ENCODE peak calls at places on chromosomes 4 and X, in ten cellular contexts. V is naive thymus-derived CD4-positive, alpha-beta T cell; P is substantia nigra; K is neural crest cell; W is B cell; Q is AG09319; F is activated T-cell treated with anti-CD3 and anti-CD28 coated beads for 48 hours; M is AG09309; O is fibroblast of the aortic adventitia; A is mesenchymal stem cell. N is an unnamed sample.

GRCh38 chr4:18394656-18395055 is 373.1 kb upstream of the LCORL start:
- DNase-seq in V (no peak), P (no peak), K (no peak), W (no peak), Q (no peak), F (no peak), M (no peak), O (no peak), A (no peak), N (peak)

GRCh38 chr4:87559090-87559837 is 30.1 kb upstream of the SPARCL1 start:
- DNase-seq in V (peak), P (no peak), K (no peak), W (no peak), Q (no peak), F (peak), M (no peak), O (no peak), A (no peak), N (no peak)

GRCh38 chrX:111083101-111083500 is 12.9 kb upstream of the PAK3 start:
- DNase-seq in V (no peak), P (no peak), K (no peak), W (no peak), Q (no peak), F (no peak), M (no peak), O (no peak), A (no peak), N (no peak)

GRCh38 chrX:109714340-109714958 is 18.6 kb downstream of the ACSL4 start:
- DNase-seq in V (no peak), P (no peak), K (no peak), W (no peak), Q (no peak), F (no peak), M (peak), O (peak), A (peak), N (peak)

GRCh38 chr4:2733844-2734574 is 22.1 kb downstream of the TNIP2 start:
- DNase-seq in V (no peak), P (no peak), K (no peak), W (no peak), Q (no peak), F (no peak), M (no peak), O (no peak), A (no peak), N (no peak)

GRCh38 chr4:158811704-158812103 is 42.9 kb downstream of the FNIP2 start:
- DNase-seq in V (peak), P (no peak), K (no peak), W (no peak), Q (no peak), F (no peak), M (no peak), O (no peak), A (no peak), N (no peak)

GRCh38 chrX:78548012-78548411 is 111.1 kb downstream of the RTL3 start:
- DNase-seq in V (no peak), P (no peak), K (no peak), W (no peak), Q (no peak), F (no peak), M (no peak), O (peak), A (no peak), N (no peak)

GRCh38 chrX:21745756-21746155 is 12.2 kb downstream of the SMPX start:
- DNase-seq in V (peak), P (no peak), K (peak), W (no peak), Q (no peak), F (peak), M (no peak), O (peak), A (peak), N (no peak)

GRCh38 chr4:139506774-139507173 is 49.2 kb downstream of the SETD7 start:
- DNase-seq in V (no peak), P (no peak), K (no peak), W (no peak), Q (no peak), F (no peak), M (no peak), O (no peak), A (no peak), N (no peak)

GRCh38 chrX:102684772-102685520 is 27.3 kb upstream of the GPRASP2 start:
- DNase-seq in V (no peak), P (no peak), K (no peak), W (no peak), Q (no peak), F (no peak), M (no peak), O (no peak), A (no peak), N (no peak)

GRCh38 chr4:45650545-45650944 is 473.3 kb downstream of the GABRG1 start:
- DNase-seq in V (no peak), P (no peak), K (no peak), W (no peak), Q (no peak), F (no peak), M (no peak), O (no peak), A (no peak), N (no peak)

GRCh38 chr4:153645183-153645582 is 38.9 kb upstream of the TLR2 start:
- DNase-seq in V (no peak), P (no peak), K (no peak), W (no peak), Q (no peak), F (no peak), M (no peak), O (no peak), A (no peak), N (no peak)

GRCh38 chr4:84451546-84451945 is 47.5 kb downstream of the NKX6-1 start:
- DNase-seq in V (no peak), P (no peak), K (no peak), W (no peak), Q (no peak), F (no peak), M (no peak), O (peak), A (peak), N (no peak)

GRCh38 chr4:168832746-168833575 is 177.1 kb downstream of the CBR4 start:
- DNase-seq in V (peak), P (peak), K (peak), W (peak), Q (no peak), F (no peak), M (no peak), O (peak), A (peak), N (no peak)

GRCh38 chr4:145626623-145626982 is 7.4 kb downstream of the MMAA start:
- DNase-seq in V (no peak), P (no peak), K (no peak), W (no peak), Q (no peak), F (no peak), M (no peak), O (no peak), A (no peak), N (no peak)

GRCh38 chr4:26741491-26741871 is 119.2 kb upstream of the STIM2 start:
- DNase-seq in V (no peak), P (no peak), K (no peak), W (no peak), Q (no peak), F (no peak), M (no peak), O (peak), A (no peak), N (no peak)

GRCh38 chr4:89681219-89681618 is 155.7 kb downstream of the SNCA start:
- DNase-seq in V (no peak), P (no peak), K (no peak), W (no peak), Q (no peak), F (no peak), M (no peak), O (no peak), A (peak), N (peak)

GRCh38 chrX:150148749-150149672 is 210.7 kb upstream of the EOLA2 start:
- DNase-seq in V (no peak), P (no peak), K (no peak), W (no peak), Q (no peak), F (no peak), M (no peak), O (peak), A (no peak), N (no peak)

GRCh38 chrX:74458738-74459137 is 37.4 kb downstream of the SLC16A2 start:
- DNase-seq in V (no peak), P (no peak), K (no peak), W (no peak), Q (no peak), F (no peak), M (peak), O (peak), A (peak), N (peak)

GRCh38 chrX:151488677-151489076 is 74.8 kb upstream of the PASD1 start:
- DNase-seq in V (peak), P (no peak), K (no peak), W (no peak), Q (no peak), F (peak), M (no peak), O (no peak), A (no peak), N (no peak)

GRCh38 chr4:82715731-82716617 is 82.6 kb downstream of the SCD5 start:
- DNase-seq in V (no peak), P (no peak), K (no peak), W (no peak), Q (no peak), F (no peak), M (peak), O (peak), A (peak), N (peak)

GRCh38 chrX:40267334-40268118 is 169.8 kb upstream of the BCOR start:
- DNase-seq in V (no peak), P (no peak), K (no peak), W (no peak), Q (no peak), F (no peak), M (no peak), O (no peak), A (peak), N (peak)

GRCh38 chr4:10803944-10804343 is 119.4 kb upstream of the CLNK start:
- DNase-seq in V (no peak), P (no peak), K (no peak), W (no peak), Q (no peak), F (no peak), M (no peak), O (no peak), A (no peak), N (no peak)

GRCh38 chr4:145390566-145390965 is 91.1 kb upstream of the SMAD1 start:
- DNase-seq in V (no peak), P (no peak), K (no peak), W (no peak), Q (no peak), F (no peak), M (no peak), O (no peak), A (no peak), N (no peak)

GRCh38 chr4:2685541-2685940 is 70.6 kb downstream of the TNIP2 start:
- DNase-seq in V (no peak), P (no peak), K (no peak), W (no peak), Q (no peak), F (no peak), M (no peak), O (peak), A (peak), N (no peak)

GRCh38 chr4:142100941-142101340 is 464.6 kb downstream of the IL15 start:
- DNase-seq in V (no peak), P (no peak), K (no peak), W (no peak), Q (no peak), F (no peak), M (no peak), O (no peak), A (no peak), N (no peak)

GRCh38 chr4:55181606-55182005 is 56.2 kb upstream of the KDR start:
- DNase-seq in V (no peak), P (no peak), K (no peak), W (no peak), Q (no peak), F (no peak), M (no peak), O (peak), A (peak), N (no peak)

GRCh38 chr4:156829194-156829593 is 142.4 kb downstream of the PDGFC start:
- DNase-seq in V (no peak), P (no peak), K (no peak), W (no peak), Q (peak), F (no peak), M (peak), O (peak), A (no peak), N (no peak)

GRCh38 chrX:53732797-53733196 is 46.3 kb upstream of the HUWE1 start:
- DNase-seq in V (no peak), P (no peak), K (no peak), W (no peak), Q (no peak), F (no peak), M (no peak), O (no peak), A (no peak), N (no peak)

GRCh38 chr4:176902710-176903323 is 110.1 kb upstream of the VEGFC start:
- DNase-seq in V (no peak), P (no peak), K (no peak), W (no peak), Q (no peak), F (no peak), M (peak), O (peak), A (peak), N (no peak)

GRCh38 chr4:141425124-141425523 is 204.4 kb downstream of the ZNF330 start:
- DNase-seq in V (no peak), P (no peak), K (no peak), W (no peak), Q (no peak), F (no peak), M (peak), O (peak), A (peak), N (no peak)

GRCh38 chrX:118251251-118251650 is 94.7 kb upstream of the WDR44 start:
- DNase-seq in V (no peak), P (no peak), K (no peak), W (no peak), Q (no peak), F (no peak), M (no peak), O (peak), A (no peak), N (no peak)

GRCh38 chr4:20773144-20773997 is 73.1 kb downstream of the PACRGL start:
- DNase-seq in V (no peak), P (peak), K (peak), W (no peak), Q (peak), F (no peak), M (peak), O (peak), A (peak), N (peak)

GRCh38 chrX:65690057-65690855 is 22.8 kb downstream of the MSN start:
- DNase-seq in V (no peak), P (no peak), K (no peak), W (no peak), Q (no peak), F (no peak), M (no peak), O (peak), A (peak), N (no peak)

GRCh38 chr4:74608151-74608949 is 163.4 kb downstream of the AREG start:
- DNase-seq in V (no peak), P (no peak), K (no peak), W (no peak), Q (no peak), F (no peak), M (no peak), O (peak), A (peak), N (peak)

GRCh38 chrX:34300871-34301270 is 168.8 kb upstream of the FAM47A start:
- DNase-seq in V (peak), P (no peak), K (peak), W (no peak), Q (peak), F (no peak), M (peak), O (peak), A (peak), N (no peak)

GRCh38 chr4:41678951-41679350 is 69.6 kb downstream of the PHOX2B start:
- DNase-seq in V (no peak), P (no peak), K (no peak), W (no peak), Q (no peak), F (no peak), M (no peak), O (no peak), A (no peak), N (no peak)

GRCh38 chr4:84224522-84224921 is 274.6 kb downstream of the NKX6-1 start:
- DNase-seq in V (no peak), P (no peak), K (no peak), W (no peak), Q (no peak), F (no peak), M (no peak), O (no peak), A (no peak), N (no peak)

GRCh38 chr4:72430050-72430449 is 139.0 kb downstream of the ADAMTS3 start:
- DNase-seq in V (no peak), P (no peak), K (no peak), W (no peak), Q (no peak), F (no peak), M (no peak), O (no peak), A (peak), N (no peak)

N was measured in trophoblast cell.